ENCODE peak calls at places on chromosome 1, in four cellular contexts. J is transverse colon, W is sigmoid colon, K is endothelial cell of umbilical vein. V is an unnamed sample.
A peak's percentile ranks its signal among the peaks of the same experiment; 100 is the strongest.

GRCh38 chr1:224302947-224303346 is 27.0 kb downstream of the NVL start:
- DNase-seq in J (no peak), W (no peak), K (no peak), V (no peak)

GRCh38 chr1:9466780-9467755 is 72.2 kb upstream of the SLC25A33 start:
- DNase-seq in J (peak; percentile 54), K (no peak), W (peak; percentile 82), V (no peak)

GRCh38 chr1:15341634-15342375 is 67.9 kb upstream of the EFHD2 start:
- DNase-seq in W (no peak), K (peak; percentile 83), J (no peak), V (no peak)

GRCh38 chr1:56790036-56790435 is 29.2 kb downstream of the FYB2 start:
- DNase-seq in J (no peak), K (no peak), W (no peak), V (no peak)

GRCh38 chr1:185073725-185074124 is 28.4 kb downstream of the RNF2 start:
- DNase-seq in K (no peak), W (no peak), J (no peak), V (no peak)

GRCh38 chr1:169694304-169694703 is 17.1 kb downstream of the SELL start:
- DNase-seq in W (no peak), K (peak; percentile 16), J (no peak), V (no peak)

GRCh38 chr1:173210716-173211231 is 3.6 kb upstream of the TNFSF4 start:
- DNase-seq in W (no peak), J (no peak), K (no peak), V (no peak)

GRCh38 chr1:109027841-109028240 is 14.1 kb downstream of the WDR47 start:
- DNase-seq in J (no peak), W (no peak), K (no peak), V (no peak)

GRCh38 chr1:193733674-193734073 is 547.3 kb upstream of the B3GALT2 start:
- DNase-seq in W (no peak), J (no peak), K (no peak), V (no peak)

GRCh38 chr1:190179817-190180216 is 297.8 kb downstream of the BRINP3 start:
- DNase-seq in J (no peak), K (no peak), W (no peak), V (no peak)

GRCh38 chr1:48807599-48808260 is 31.0 kb upstream of the BEND5 start:
- DNase-seq in J (no peak), W (no peak), K (no peak), V (no peak)

GRCh38 chr1:238465449-238465848 is 574.7 kb upstream of the ZP4 start:
- DNase-seq in K (no peak), W (no peak), J (no peak), V (no peak)

GRCh38 chr1:198283222-198283621 is 126.4 kb downstream of the NEK7 start:
- DNase-seq in J (no peak), K (no peak), W (no peak), V (no peak)

GRCh38 chr1:209319549-209319948 is 264.0 kb upstream of the CAMK1G start:
- DNase-seq in W (no peak), K (no peak), J (no peak), V (no peak)

GRCh38 chr1:245225267-245225666 is 70.5 kb downstream of the KIF26B start:
- DNase-seq in K (no peak), J (no peak), W (no peak), V (no peak)

GRCh38 chr1:196464545-196464944 is 143.7 kb downstream of the KCNT2 start:
- DNase-seq in J (no peak), W (no peak), K (peak; percentile 55), V (no peak)

GRCh38 chr1:97738270-97738669 is 182.6 kb downstream of the DPYD start:
- DNase-seq in K (no peak), W (no peak), J (no peak), V (no peak)

GRCh38 chr1:32953495-32953894 is 11.1 kb downstream of the RNF19B start:
- DNase-seq in J (no peak), W (no peak), K (peak; percentile 91), V (no peak)

GRCh38 chr1:93805027-93805426 is 74.0 kb downstream of the DNTTIP2 start:
- DNase-seq in J (no peak), W (no peak), K (peak; percentile 46), V (no peak)

GRCh38 chr1:44811234-44811633 is 2.9 kb downstream of the BTBD19 start:
- DNase-seq in W (peak; percentile 38), K (peak; percentile 34), J (no peak), V (peak; percentile 47)

GRCh38 chr1:71755441-71755840 is 526.9 kb downstream of the NEGR1 start:
- DNase-seq in K (no peak), J (no peak), W (no peak), V (no peak)

GRCh38 chr1:182129398-182129797 is 67.9 kb upstream of the ZNF648 start:
- DNase-seq in K (no peak), J (no peak), W (no peak), V (no peak)

GRCh38 chr1:37954316-37954971 is 7.6 kb upstream of the INPP5B start:
- DNase-seq in J (no peak), W (no peak), K (no peak), V (no peak)

GRCh38 chr1:58773406-58773840 is 10.4 kb downstream of the JUN start:
- DNase-seq in K (peak; percentile 97), J (peak; percentile 35), W (peak; percentile 80), V (peak; percentile 67)

GRCh38 chr1:57889686-57890360 is 466.0 kb upstream of the DAB1 start:
- DNase-seq in K (no peak), W (no peak), J (no peak), V (no peak)

GRCh38 chr1:155226910-155227260 is 18.4 kb downstream of the MTX1 start:
- DNase-seq in J (peak; percentile 61), W (no peak), K (no peak), V (peak; percentile 89)

GRCh38 chr1:218866507-218866906 is 307.2 kb upstream of the LYPLAL1 start:
- DNase-seq in K (no peak), W (no peak), J (no peak), V (no peak)

GRCh38 chr1:109928591-109929111 is 18.0 kb downstream of the CSF1 start:
- DNase-seq in J (peak; percentile 36), W (peak; percentile 84), K (peak; percentile 18), V (no peak)

DNA sequence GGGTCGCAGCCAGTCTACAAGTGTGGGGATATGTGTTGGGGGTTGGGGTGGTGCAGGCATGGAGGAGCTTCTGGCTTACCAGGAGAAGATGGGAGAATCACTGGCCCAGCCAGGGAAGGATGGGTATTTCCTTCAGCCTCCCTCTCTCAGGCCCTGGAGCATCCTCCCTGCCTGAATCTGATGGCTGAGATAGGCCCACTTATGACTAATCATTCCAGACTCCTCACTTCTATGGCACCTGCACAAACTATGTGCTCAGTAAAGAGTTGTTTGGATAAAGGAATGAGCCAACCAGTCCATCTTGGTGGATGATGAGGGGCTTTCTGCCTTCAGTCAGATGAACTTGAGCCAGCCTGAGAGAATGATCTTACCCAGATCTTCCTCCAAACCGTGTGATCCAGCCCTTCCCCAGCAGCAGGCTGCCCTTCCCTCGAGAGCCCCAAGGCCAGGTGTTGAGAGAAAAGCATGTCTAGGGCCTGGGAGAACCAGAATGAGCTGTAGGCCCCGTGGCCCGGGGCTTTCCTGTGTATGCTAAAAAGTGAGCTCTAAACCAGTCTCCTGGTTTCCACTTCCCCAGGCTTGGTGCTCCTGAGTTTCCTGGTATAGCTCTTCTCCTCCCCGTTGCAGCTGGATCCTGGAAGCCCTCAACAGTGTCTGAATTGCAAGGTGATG is 1.3 kb downstream of the GPA33 start:
- DNase-seq in W (no peak), J (no peak), K (no peak), V (no peak)
- H3K4me3 ChIP-seq in W (no peak overlapping the region), J (peak overlapping the region; percentile 7), K (no peak overlapping the region), V (no peak overlapping the region)

DNA sequence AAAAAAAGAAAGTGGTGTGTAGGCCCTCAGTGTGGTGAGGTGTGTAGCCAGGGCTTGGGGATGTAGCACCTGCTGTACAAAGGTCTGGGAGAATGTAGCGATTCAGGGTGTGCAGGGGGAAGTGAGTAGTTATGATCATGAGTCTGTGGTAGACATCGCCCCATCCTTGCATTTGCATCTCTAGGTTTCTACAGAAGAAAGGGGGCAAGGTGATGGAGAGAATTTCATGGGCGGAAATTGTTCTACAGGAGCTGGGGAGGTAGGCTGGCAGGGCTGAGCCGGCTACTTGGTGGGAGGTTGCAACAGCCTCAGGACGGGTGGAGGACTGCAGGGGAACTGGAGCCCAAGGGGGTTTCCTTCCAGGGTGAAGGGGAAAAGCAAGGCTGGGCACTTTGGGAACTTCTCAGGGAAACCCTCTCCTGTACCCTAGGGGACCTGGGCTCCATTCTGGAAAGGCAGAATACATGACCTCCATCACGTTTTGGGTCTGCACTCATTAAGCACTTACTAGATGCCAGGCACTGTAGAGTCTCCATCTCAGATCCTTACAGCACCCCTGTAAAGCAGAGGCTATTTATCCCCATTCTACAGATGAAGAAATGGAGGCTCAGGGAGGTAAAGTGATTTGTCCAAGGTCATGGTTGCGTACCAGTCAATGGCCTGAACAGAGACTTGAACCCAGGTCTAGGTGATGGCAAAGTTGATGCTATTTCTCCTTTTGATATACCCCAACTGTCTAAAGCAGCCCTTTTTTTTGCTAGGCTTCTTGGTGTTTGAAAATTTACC is 14.5 kb upstream of the TNFRSF1B start:
- DNase-seq in K (no peak), W (no peak), J (no peak), V (no peak)
- TF ChIP-seq POLR2AphosphoS5 in K (no peak), W (no peak), J (no peak), V (no peak)

DNA sequence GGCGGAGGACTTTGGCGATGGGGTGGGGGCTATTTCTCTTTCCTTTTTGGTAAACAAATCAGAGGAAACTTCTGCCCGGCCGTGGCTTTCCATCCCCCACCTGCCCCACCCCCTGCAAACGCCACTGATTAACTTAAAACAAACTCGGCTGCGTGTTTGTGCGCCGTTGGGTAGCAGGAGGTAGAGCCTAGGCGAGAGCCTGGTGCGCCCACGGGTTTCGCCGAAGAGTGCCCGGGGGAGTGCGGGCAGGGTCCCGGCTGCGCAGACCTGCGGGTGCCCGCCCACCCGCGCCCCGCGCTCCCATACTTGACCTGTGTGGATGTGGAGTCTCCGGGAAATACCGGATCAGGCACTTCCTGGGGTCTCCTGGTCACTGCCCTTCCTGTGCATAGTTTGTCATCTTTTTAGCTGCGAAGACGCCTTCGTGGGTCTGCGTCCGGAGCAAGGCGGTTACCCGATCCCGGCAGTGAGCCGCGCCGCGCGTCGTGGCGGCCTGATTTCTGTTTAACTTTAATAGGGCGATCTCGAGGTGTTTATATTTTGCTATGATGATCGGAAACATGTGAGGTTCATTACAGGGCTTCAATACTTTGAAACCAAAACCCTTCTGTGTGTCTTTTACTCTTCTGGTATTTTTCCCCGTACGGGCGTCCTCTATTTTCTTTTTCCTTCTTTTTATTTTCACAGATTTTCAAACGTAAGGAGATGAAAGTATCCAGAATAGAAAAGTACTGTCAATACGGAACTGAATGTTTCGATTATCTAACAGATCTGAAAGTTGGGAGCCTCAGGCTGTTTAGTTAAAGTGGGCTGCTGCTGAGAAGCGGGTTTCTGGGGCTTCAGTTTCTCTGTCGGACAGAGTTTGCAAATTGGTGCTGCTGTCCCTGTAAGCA is 15.2 kb downstream of the NR5A2 start:
- DNase-seq in J (peak; percentile 70), K (peak; percentile 64), W (no peak), V (no peak)
- H3K4me3 ChIP-seq in J (peak overlapping the region; percentile 17), K (peak overlapping the region; percentile 66), W (no peak overlapping the region), V (peak overlapping the region; percentile 30)

DNA sequence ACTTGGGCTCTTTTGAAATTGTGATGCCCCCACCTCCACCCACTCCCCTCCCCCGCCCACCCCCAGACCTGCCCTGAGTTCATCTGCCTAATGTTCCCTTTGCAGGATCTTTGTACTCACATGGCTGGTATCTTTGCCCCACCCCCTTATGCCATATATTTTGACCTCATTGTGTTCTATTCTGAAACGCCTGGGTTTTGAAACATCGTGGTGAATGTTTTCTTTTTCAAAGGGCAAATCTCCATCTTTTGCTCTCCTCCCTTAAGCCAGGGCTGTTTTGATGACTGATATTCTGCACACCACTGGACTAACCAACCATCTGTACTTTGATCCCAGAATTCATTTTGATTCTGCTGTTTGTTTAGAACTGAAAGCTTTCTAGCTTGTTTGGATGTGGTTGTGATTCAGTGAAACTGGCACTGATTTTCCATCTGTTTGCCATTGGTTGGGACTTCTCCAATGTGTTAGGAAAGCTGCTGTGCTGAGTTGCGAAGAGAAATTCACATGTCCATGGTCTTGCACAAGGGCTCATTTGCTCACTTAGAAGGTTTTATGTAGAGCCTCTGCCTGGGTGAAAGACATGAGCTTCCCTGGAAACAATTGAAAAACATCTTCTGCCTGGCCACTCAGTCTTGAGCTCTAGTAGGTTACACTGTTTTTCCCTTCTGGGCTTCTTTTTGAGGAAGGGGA is 16.5 kb downstream of the SMAP2 start:
- DNase-seq in K (no peak), J (peak; percentile 41), W (peak; percentile 74), V (no peak)
- TF ChIP-seq POLR2AphosphoS5 in K (no peak), J (peak; percentile 45), W (peak; percentile 67), V (no peak)